ENCODE peak calls at places on chromosomes 12 and 14, in five cellular contexts. X is HEK293T, P is SHP77, O is memory B cell, V is osteocyte. A is an unnamed sample.

GRCh38 chr14:65461730-65462129 is 49.2 kb downstream of the FUT8 start:
- DNase-seq in X (no peak), P (no peak), O (peak), V (no peak), A (peak)

GRCh38 chr14:76666746-76667145 is 94.5 kb upstream of the VASH1 start:
- DNase-seq in X (no peak), P (no peak), O (no peak), V (no peak), A (no peak)

GRCh38 chr14:58768977-58769376 is 131.2 kb downstream of the DACT1 start:
- DNase-seq in X (no peak), P (no peak), O (no peak), V (peak), A (no peak)

GRCh38 chr14:102262894-102263462 is 42.0 kb downstream of the MOK start:
- DNase-seq in X (peak), P (no peak), O (no peak), V (no peak), A (peak)

GRCh38 chr14:77005559-77005958 is 22.9 kb downstream of the IRF2BPL start:
- DNase-seq in X (no peak), P (no peak), O (no peak), V (no peak), A (no peak)

GRCh38 chr14:98015921-98016320 is 1218.7 kb downstream of the VRK1 start:
- DNase-seq in X (no peak), P (no peak), O (no peak), V (no peak), A (no peak)

GRCh38 chr12:113850309-113851056 is 115.6 kb downstream of the RBM19 start:
- DNase-seq in X (no peak), P (no peak), O (no peak), V (no peak), A (peak)

GRCh38 chr14:61187642-61187905 is 93.6 kb downstream of the TMEM30B start:
- DNase-seq in X (no peak), P (no peak), O (no peak), V (no peak), A (no peak)

GRCh38 chr14:69351385-69351784 is 46.7 kb downstream of the ERH start:
- DNase-seq in X (no peak), P (no peak), O (peak), V (no peak), A (no peak)

A was measured in DMS 273 treated with DMSO at 0.1 percent for 48 hours.